ENCODE peak calls at places on chromosome 1, in seven cellular contexts. O, N, E, I, H, M and G are unnamed samples.

GRCh38 chr1:213393860-213394259 is 342.8 kb downstream of the RPS6KC1 start:
- DNase-seq in H (no peak), M (no peak), E (no peak), N (no peak), I (no peak), O (no peak), G (no peak)

GRCh38 chr1:76006234-76006633 is 68.3 kb upstream of the ST6GALNAC3 start:
- DNase-seq in I (no peak), H (peak), O (no peak), M (no peak), N (no peak), E (no peak), G (peak)

GRCh38 chr1:11114966-11115365 is 15.3 kb upstream of the EXOSC10 start:
- DNase-seq in I (no peak), O (no peak), M (no peak), N (no peak), E (no peak), H (no peak), G (no peak)

GRCh38 chr1:92711473-92712165 is 73.3 kb downstream of the EVI5 start:
- DNase-seq in O (no peak), H (peak), M (no peak), E (no peak), I (no peak), N (no peak), G (no peak)

GRCh38 chr1:72540674-72541073 is 258.3 kb upstream of the NEGR1 start:
- DNase-seq in I (no peak), O (no peak), N (no peak), E (no peak), H (no peak), M (no peak), G (no peak)

GRCh38 chr1:235442788-235443429 is 61.3 kb downstream of the B3GALNT2 start:
- DNase-seq in O (no peak), M (no peak), I (no peak), N (no peak), E (no peak), H (peak), G (no peak)

GRCh38 chr1:70504821-70505193 is 93.7 kb downstream of the CTH start:
- DNase-seq in E (no peak), H (peak), I (no peak), O (no peak), M (no peak), N (no peak), G (peak)

GRCh38 chr1:117942293-117942692 is 12.8 kb downstream of the WDR3 start:
- DNase-seq in O (no peak), I (no peak), H (no peak), M (no peak), E (no peak), N (no peak), G (no peak)

GRCh38 chr1:50279622-50280320 is 143.5 kb downstream of the DMRTA2 start:
- DNase-seq in E (no peak), N (no peak), H (peak), M (no peak), I (no peak), O (no peak), G (no peak)

GRCh38 chr1:86696522-86696921 is 7.9 kb upstream of the SH3GLB1 start:
- DNase-seq in M (no peak), N (no peak), H (peak), E (no peak), O (no peak), I (no peak), G (no peak)

GRCh38 chr1:206521002-206521585 is 13.8 kb downstream of the RASSF5 start:
- DNase-seq in I (no peak), N (no peak), H (no peak), M (no peak), E (no peak), O (no peak), G (no peak)

GRCh38 chr1:99292946-99293345 is 28.7 kb downstream of the PLPPR4 start:
- DNase-seq in M (no peak), O (no peak), E (no peak), H (no peak), I (no peak), N (no peak), G (no peak)

GRCh38 chr1:8814870-8815269 is 2.6 kb downstream of the RERE start:
- DNase-seq in M (no peak), O (no peak), E (no peak), I (no peak), N (no peak), H (no peak), G (no peak)

GRCh38 chr1:16351449-16351993 is 759 bp downstream of the FBXO42 start:
- DNase-seq in O (no peak), I (no peak), N (no peak), E (no peak), H (peak), M (peak), G (peak)

GRCh38 chr1:8152731-8153702 is 126.9 kb upstream of the ERRFI1 start:
- DNase-seq in M (no peak), H (no peak), O (no peak), I (no peak), E (no peak), N (peak), G (no peak)

GRCh38 chr1:29542476-29543015 is 306.2 kb downstream of the PTPRU start:
- DNase-seq in N (no peak), H (no peak), O (no peak), M (peak), E (no peak), I (no peak), G (peak)

GRCh38 chr1:243713470-243714186 is 136.4 kb downstream of the AKT3 start:
- DNase-seq in H (peak), N (no peak), O (no peak), E (no peak), I (peak), M (no peak), G (no peak)

GRCh38 chr1:51454554-51454953 is 64.5 kb downstream of the EPS15 start:
- DNase-seq in M (no peak), H (no peak), I (no peak), N (no peak), O (no peak), E (no peak), G (no peak)